ENCODE peak calls at places on chromosomes 2 and 18, in six cellular contexts. V, G, I, C, F and L are unnamed samples.

GRCh38 chr2:148259674-148260073 is 238.8 kb downstream of the MBD5 start:
- DNase-seq in V (no peak), G (no peak), I (no peak), C (peak), F (no peak), L (no peak)

GRCh38 chr2:109470121-109470921 is 143.4 kb downstream of the SEPTIN10 start:
- DNase-seq in V (no peak), G (no peak), I (peak), C (peak), F (peak), L (no peak)

GRCh38 chr2:45382744-45383143 is 228.3 kb downstream of the SRBD1 start:
- DNase-seq in V (no peak), G (no peak), I (no peak), C (no peak), F (no peak), L (peak)

GRCh38 chr2:238970553-238971081 is 122.7 kb downstream of the TWIST2 start:
- DNase-seq in V (peak), G (peak), I (peak), C (peak), F (peak), L (no peak)

GRCh38 chr2:36568533-36569246 is 29.3 kb downstream of the FEZ2 start:
- DNase-seq in V (no peak), G (no peak), I (peak), C (peak), F (no peak), L (no peak)

GRCh38 chr2:218430721-218431120 is 11.8 kb downstream of the VIL1 start:
- DNase-seq in V (no peak), G (no peak), I (no peak), C (no peak), F (no peak), L (no peak)

GRCh38 chr2:8054070-8054469 is 627.8 kb upstream of the ID2 start:
- DNase-seq in V (no peak), G (no peak), I (no peak), C (no peak), F (no peak), L (no peak)

GRCh38 chr2:236061899-236062298 is 106.3 kb downstream of the GBX2 start:
- DNase-seq in V (no peak), G (no peak), I (no peak), C (no peak), F (no peak), L (no peak)

GRCh38 chr18:5707586-5707985 is 163.8 kb upstream of the EPB41L3 start:
- DNase-seq in V (no peak), G (no peak), I (no peak), C (no peak), F (no peak), L (no peak)

GRCh38 chr2:217712431-217712830 is 290.4 kb downstream of the TNS1 start:
- DNase-seq in V (no peak), G (no peak), I (no peak), C (no peak), F (no peak), L (no peak)

GRCh38 chr2:96927420-96928171 is 57.7 kb upstream of the SEMA4C start:
- DNase-seq in V (no peak), G (peak), I (peak), C (peak), F (peak), L (no peak)

GRCh38 chr2:12980817-12981216 is 264.1 kb downstream of the TRIB2 start:
- DNase-seq in V (no peak), G (no peak), I (no peak), C (no peak), F (no peak), L (no peak)

GRCh38 chr2:207093234-207093633 is 72.5 kb downstream of the KLF7 start:
- DNase-seq in V (no peak), G (no peak), I (no peak), C (no peak), F (no peak), L (no peak)

GRCh38 chr18:73331212-73331772 is 463.5 kb upstream of the NETO1 start:
- DNase-seq in V (no peak), G (no peak), I (no peak), C (no peak), F (no peak), L (no peak)

GRCh38 chr2:18830962-18831361 is 241.6 kb upstream of the NT5C1B start:
- DNase-seq in V (no peak), G (no peak), I (no peak), C (no peak), F (no peak), L (no peak)

GRCh38 chr2:84970266-84970955 is 550 bp upstream of the KCMF1 start:
- DNase-seq in V (peak), G (peak), I (peak), C (no peak), F (peak), L (no peak)

GRCh38 chr2:46836295-46837111 is 79.1 kb downstream of the MCFD2 start:
- DNase-seq in V (no peak), G (no peak), I (no peak), C (peak), F (no peak), L (no peak)

GRCh38 chr2:234444888-234445287 is 52.0 kb downstream of the ARL4C start:
- DNase-seq in V (peak), G (no peak), I (peak), C (peak), F (peak), L (peak)

GRCh38 chr2:218017211-218018053 is 14.6 kb upstream of the TNS1 start:
- DNase-seq in V (no peak), G (no peak), I (no peak), C (no peak), F (no peak), L (no peak)

GRCh38 chr18:32301976-32302743 is 112.3 kb downstream of the MEP1B start:
- DNase-seq in V (no peak), G (no peak), I (peak), C (peak), F (no peak), L (peak)

GRCh38 chr2:239223330-239224248 is 177.2 kb downstream of the HDAC4 start:
- DNase-seq in V (no peak), G (no peak), I (peak), C (no peak), F (peak), L (peak)

GRCh38 chr2:1894578-1894977 is 150.3 kb upstream of the PXDN start:
- DNase-seq in V (no peak), G (no peak), I (no peak), C (no peak), F (no peak), L (no peak)

GRCh38 chr2:116891191-116891590 is 923.3 kb upstream of the DDX18 start:
- DNase-seq in V (no peak), G (no peak), I (no peak), C (no peak), F (no peak), L (no peak)

GRCh38 chr2:88667219-88667618 is 24.3 kb upstream of the RPIA start:
- DNase-seq in V (no peak), G (no peak), I (no peak), C (no peak), F (no peak), L (no peak)

GRCh38 chr2:10844083-10844482 is 31.5 kb upstream of the PDIA6 start:
- DNase-seq in V (no peak), G (no peak), I (peak), C (peak), F (peak), L (no peak)

GRCh38 chr2:19046986-19047780 is 311.2 kb downstream of the OSR1 start:
- DNase-seq in V (no peak), G (no peak), I (no peak), C (no peak), F (peak), L (no peak)

GRCh38 chr2:101745711-101746694 is 48.5 kb downstream of the MAP4K4 start:
- DNase-seq in V (no peak), G (no peak), I (peak), C (peak), F (no peak), L (peak)